ENCODE peak calls at places on chromosomes 4 and X, in seven cellular contexts. K is HCT116, S is H1, W is K562, C is SK-N-SH, M is HepG2, U is GM12878. R is an unnamed sample.

GRCh38 chr4:101008503-101008902 is 338.8 kb downstream of the PPP3CA start:
- DNase-seq in S (no peak), W (no peak), M (peak), U (no peak), K (peak), C (no peak), R (no peak)

GRCh38 chr4:57462843-57463242 is 352.7 kb upstream of the IGFBP7 start:
- DNase-seq in K (no peak), S (no peak), U (no peak), W (no peak), C (no peak), M (no peak), R (no peak)

GRCh38 chrX:95058815-95059214 is 1384.8 kb downstream of the FAM133A start:
- DNase-seq in M (no peak), K (no peak), W (no peak), U (no peak), C (no peak), S (no peak), R (no peak)

GRCh38 chrX:120452131-120452530 is 17.0 kb downstream of the LAMP2 start:
- DNase-seq in M (peak), C (peak), K (no peak), S (no peak), U (no peak), W (no peak), R (no peak)

GRCh38 chrX:131677655-131678628 is 134.1 kb downstream of the OR13H1 start:
- DNase-seq in K (peak), C (peak), M (peak), S (peak), W (peak), U (no peak), R (no peak)

GRCh38 chrX:118631586-118631985 is 95.8 kb upstream of the IL13RA1 start:
- DNase-seq in M (no peak), C (no peak), U (no peak), K (no peak), W (no peak), S (no peak), R (no peak)

GRCh38 chr4:47222276-47222675 is 190.9 kb downstream of the GABRB1 start:
- DNase-seq in K (no peak), S (no peak), W (no peak), C (no peak), M (no peak), U (no peak), R (no peak)

GRCh38 chr4:39706829-39707511 is 9.0 kb downstream of the UBE2K start:
- DNase-seq in U (no peak), W (no peak), K (no peak), C (no peak), M (no peak), S (no peak), R (no peak)

GRCh38 chr4:71338846-71339593 is at the start of gene SLC4A4:
- DNase-seq in M (no peak), W (no peak), U (peak), S (no peak), C (no peak), K (no peak), R (no peak)

GRCh38 chr4:184815046-184815877 is 10.5 kb downstream of the ACSL1 start:
- DNase-seq in S (no peak), W (peak), K (peak), M (peak), U (peak), C (peak), R (no peak)

GRCh38 chr4:140019619-140020367 is 134.2 kb downstream of the MAML3 start:
- DNase-seq in M (peak), C (no peak), K (no peak), U (no peak), W (no peak), S (no peak), R (no peak)

GRCh38 chrX:3712870-3713224 is 602 bp downstream of the PRKX start:
- DNase-seq in C (no peak), U (no peak), K (no peak), S (no peak), M (no peak), W (peak), R (no peak)

GRCh38 chr4:47534772-47535171 is 49.7 kb downstream of the ATP10D start:
- DNase-seq in K (no peak), S (no peak), W (no peak), M (no peak), U (no peak), C (no peak), R (no peak)

GRCh38 chrX:134782796-134783195 is 124.5 kb upstream of the PLAC1 start:
- DNase-seq in C (peak), M (no peak), S (no peak), K (no peak), U (no peak), W (no peak), R (no peak)

GRCh38 chr4:13988347-13989265 is 361.1 kb upstream of the BOD1L1 start:
- DNase-seq in M (no peak), W (no peak), K (no peak), S (no peak), C (no peak), U (no peak), R (no peak)

GRCh38 chr4:153916273-153916755 is 127.4 kb upstream of the SFRP2 start:
- DNase-seq in C (no peak), S (no peak), K (no peak), W (no peak), M (no peak), U (peak), R (no peak)

GRCh38 chrX:74349387-74349786 is 45.4 kb downstream of the ZCCHC13 start:
- DNase-seq in U (no peak), M (peak), C (no peak), S (no peak), W (no peak), K (peak), R (no peak)

GRCh38 chrX:9533611-9534010 is 68.8 kb downstream of the TBL1X start:
- DNase-seq in S (no peak), U (no peak), W (no peak), C (no peak), M (no peak), K (no peak), R (no peak)

GRCh38 chr4:80447493-80447892 is 112.0 kb downstream of the CFAP299 start:
- DNase-seq in U (no peak), C (no peak), M (no peak), K (no peak), S (no peak), W (no peak), R (no peak)

GRCh38 chrX:10722804-10723364 is 102.5 kb upstream of the MID1 start:
- DNase-seq in K (peak), M (no peak), S (no peak), C (peak), W (peak), U (no peak), R (peak)

GRCh38 chr4:80407246-80407645 is 71.7 kb downstream of the CFAP299 start:
- DNase-seq in U (no peak), C (no peak), W (no peak), M (no peak), S (no peak), K (no peak), R (no peak)

GRCh38 chrX:40897768-40898167 is 162.4 kb upstream of the MED14 start:
- DNase-seq in S (no peak), U (no peak), C (no peak), M (no peak), K (no peak), W (no peak), R (no peak)

GRCh38 chrX:27715610-27716009 is 92.2 kb upstream of the MAGEB10 start:
- DNase-seq in K (no peak), S (no peak), W (no peak), U (no peak), M (no peak), C (no peak), R (no peak)

GRCh38 chr4:74794341-74794801 is at the start of gene BTC:
- DNase-seq in U (no peak), W (no peak), C (peak), S (no peak), K (peak), M (peak), R (no peak)

GRCh38 chr4:143286733-143287570 is 49.7 kb upstream of the GAB1 start:
- DNase-seq in K (no peak), S (no peak), U (no peak), W (no peak), M (no peak), C (no peak), R (no peak)
- TF ChIP-seq YY1 in K (no peak), S (no peak), U (no peak), W (no peak), M (no peak), C (no peak), R (no peak)

GRCh38 chr4:147546341-147546740 is 65.4 kb downstream of the EDNRA start:
- DNase-seq in K (no peak), M (no peak), U (no peak), C (no peak), W (no peak), S (no peak), R (no peak)

GRCh38 chr4:147547314-147548056 is 66.6 kb downstream of the EDNRA start:
- DNase-seq in S (no peak), C (no peak), M (peak), W (no peak), K (no peak), U (no peak), R (no peak)

GRCh38 chr4:147548251-147548650 is 67.4 kb downstream of the EDNRA start:
- DNase-seq in U (no peak), M (no peak), C (no peak), S (no peak), W (no peak), K (no peak), R (no peak)

GRCh38 chr4:147550626-147551250 is 66.5 kb upstream of the TMEM184C start:
- DNase-seq in C (no peak), W (no peak), U (peak), S (no peak), K (no peak), M (no peak), R (no peak)
- H3K4me3 ChIP-seq in C (no peak), W (no peak), U (peak), S (no peak), K (no peak), M (no peak), R (no peak)

DNA sequence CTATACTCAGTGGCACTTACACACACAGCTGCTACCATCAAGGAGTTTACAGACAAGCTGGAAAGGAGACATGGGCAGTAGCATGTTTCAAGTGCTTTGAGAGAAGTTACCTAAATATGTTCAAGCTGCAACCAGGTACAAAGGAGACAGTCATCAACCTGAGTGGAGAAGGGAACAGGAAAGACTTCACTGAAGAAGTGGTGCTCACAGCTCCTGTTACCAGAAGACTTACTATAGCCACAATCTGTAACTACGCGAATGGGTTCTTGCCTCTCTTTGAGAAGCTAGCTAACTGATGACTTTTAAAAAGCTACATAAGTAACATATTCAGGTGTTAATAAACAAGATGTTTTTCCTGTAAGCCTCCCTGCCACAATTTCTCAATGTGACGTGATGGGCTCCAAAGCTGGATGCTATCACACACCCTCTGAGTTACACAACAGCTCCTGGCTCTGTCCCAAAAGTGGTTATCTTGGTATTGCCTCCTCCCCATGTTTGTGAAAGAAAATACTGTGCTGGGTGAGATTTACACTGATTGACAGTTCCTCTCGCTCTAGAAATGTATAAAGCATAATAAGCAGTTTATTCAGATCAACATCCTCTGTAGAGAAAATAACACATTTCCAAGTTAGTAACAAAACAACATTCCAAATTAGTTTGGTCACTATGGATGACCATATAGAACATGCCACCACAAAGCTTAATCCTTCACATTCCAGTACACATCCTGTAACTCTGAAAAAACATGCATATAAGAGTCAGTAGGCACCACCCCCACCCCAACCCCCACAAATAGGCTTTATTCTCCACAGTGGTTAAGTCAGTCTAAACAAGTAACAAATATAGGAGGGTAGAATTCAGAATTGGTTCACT is 81.8 kb downstream of the FRYL start:
- DNase-seq in W (peak), K (peak), M (peak), C (no peak), S (no peak), U (no peak), R (no peak)
- TF ChIP-seq YY1 in W (no peak), K (no peak), M (no peak), C (no peak), S (no peak), U (no peak), R (no peak)

DNA sequence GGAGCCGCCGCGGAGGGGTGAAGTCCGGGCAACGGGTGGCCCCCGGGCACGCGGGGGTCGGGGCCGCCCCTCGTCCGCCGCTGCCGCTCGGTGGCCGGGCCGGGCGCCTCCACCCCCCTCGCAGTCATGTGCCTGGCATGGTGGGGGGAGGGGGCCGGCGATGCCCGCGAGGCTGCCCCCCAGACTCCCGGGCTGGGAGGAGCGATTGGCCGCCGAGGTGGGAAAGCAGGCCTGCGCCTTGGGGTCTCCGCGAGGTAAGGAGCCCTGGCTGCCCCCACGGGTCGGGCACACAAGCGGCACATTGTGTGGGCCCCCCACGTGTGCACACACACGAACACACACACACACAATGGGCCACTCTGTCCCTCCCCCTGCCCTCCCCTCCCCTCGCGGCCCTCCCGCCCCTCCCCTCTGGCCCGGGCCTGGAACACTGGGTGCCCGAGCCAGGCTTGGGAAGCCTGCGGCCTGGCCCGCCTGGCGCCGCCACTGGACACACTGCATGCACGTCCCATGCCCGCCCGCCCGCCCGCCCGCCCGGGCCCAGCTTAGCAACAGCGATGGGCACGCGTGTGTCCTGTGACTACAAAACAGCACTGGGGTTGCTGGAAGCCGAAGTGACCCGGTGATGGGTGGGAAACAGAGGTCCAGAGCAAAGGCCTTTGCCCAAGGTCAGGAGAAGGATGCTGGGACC is 1.3 kb downstream of the SLC6A8 start:
- DNase-seq in K (no peak), C (peak), M (no peak), W (peak), U (no peak), S (no peak), R (no peak)
- H3K4me3 ChIP-seq in K (peak), C (peak), M (peak), W (peak), U (no peak), S (peak), R (peak)

GRCh38 chrX:47579537-47579936 is 2.7 kb upstream of the TIMP1 start:
- DNase-seq in K (no peak), C (no peak), U (no peak), M (no peak), S (no peak), W (no peak), R (no peak)
- TF ChIP-seq YY1 in K (no peak), C (no peak), U (no peak), M (no peak), S (no peak), W (no peak), R (no peak)

GRCh38 chrX:72307646-72308051 is 1.9 kb upstream of the CITED1 start:
- DNase-seq in M (no peak), U (no peak), C (no peak), S (no peak), K (no peak), W (no peak), R (no peak)

GRCh38 chrX:72304877-72305276 is 837 bp downstream of the CITED1 start:
- DNase-seq in M (no peak), K (no peak), W (no peak), C (peak), S (no peak), U (no peak), R (no peak)

GRCh38 chrX:72305286-72306084 is at the start of gene CITED1:
- DNase-seq in K (no peak), U (no peak), S (no peak), C (peak), W (peak), M (no peak), R (no peak)

GRCh38 chrX:72306851-72307645 is 1.3 kb upstream of the CITED1 start:
- DNase-seq in C (peak), U (no peak), K (peak), W (peak), M (peak), S (no peak), R (peak)

DNA sequence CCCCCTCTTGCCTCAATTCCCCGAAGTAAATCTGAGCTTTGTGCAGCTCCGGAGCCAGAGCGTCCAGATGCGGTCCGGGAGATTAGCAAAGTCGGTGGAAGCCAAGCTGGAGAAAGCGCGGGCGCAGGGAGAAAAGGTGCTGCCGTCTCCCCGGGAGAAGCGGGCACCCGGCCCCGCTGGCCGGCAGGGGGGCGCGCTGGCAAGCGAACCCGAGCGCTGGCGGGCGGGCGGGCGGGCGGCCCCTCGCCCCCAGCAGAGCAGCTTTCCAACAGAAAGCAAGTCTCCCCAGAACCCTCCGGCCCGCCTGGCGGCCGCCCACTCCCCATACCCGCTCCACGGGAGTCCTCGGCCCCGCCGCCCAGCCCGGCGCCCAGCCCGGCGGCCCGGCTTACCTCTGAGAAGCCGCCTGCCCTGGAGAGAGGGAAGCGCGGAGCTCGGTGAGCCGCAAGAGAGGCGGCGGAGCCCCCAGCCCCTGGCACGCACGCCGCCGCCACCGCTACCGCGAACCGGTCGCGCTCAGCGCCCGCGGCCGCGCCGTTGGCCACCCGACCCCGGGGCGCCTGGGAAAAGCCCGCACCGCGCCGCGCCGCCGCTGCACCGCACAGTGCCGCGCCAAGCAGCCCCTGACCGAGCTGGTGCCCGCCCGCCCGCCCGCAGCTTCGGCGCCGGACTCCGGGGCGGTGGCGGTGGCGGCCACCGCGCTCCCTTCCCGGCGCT is 529 bp upstream of the CITED1 start:
- DNase-seq in C (peak), U (no peak), M (no peak), W (peak), K (no peak), S (no peak), R (no peak)
- H3K4me3 ChIP-seq in C (peak), U (no peak), M (peak), W (peak), K (peak), S (peak), R (peak)

GRCh38 chr4:56026596-56026995 is 77.9 kb downstream of the CEP135 start:
- DNase-seq in S (no peak), W (no peak), U (no peak), M (no peak), C (no peak), K (peak), R (no peak)
- TF ChIP-seq YY1 in S (no peak), W (no peak), U (no peak), M (no peak), C (no peak), K (no peak), R (no peak)